ENCODE peak calls at places on chromosomes 12 and 14, in ten cellular contexts. T, P, S, G, E, Z, D, V, B and M are unnamed samples.

GRCh38 chr14:57212919-57213318 is 55.8 kb downstream of the EXOC5 start:
- DNase-seq in T (no peak), P (no peak), S (no peak), G (no peak), E (no peak), Z (no peak), D (no peak), V (no peak), B (no peak), M (peak)

GRCh38 chr14:57822081-57822480 is 43.8 kb downstream of the SLC35F4 start:
- DNase-seq in T (no peak), P (no peak), S (no peak), G (no peak), E (no peak), Z (no peak), D (no peak), V (no peak), B (no peak), M (no peak)

GRCh38 chr14:88985654-88986053 is 161.2 kb downstream of the TTC8 start:
- DNase-seq in T (no peak), P (no peak), S (no peak), G (no peak), E (no peak), Z (no peak), D (no peak), V (no peak), B (no peak), M (no peak)

GRCh38 chr14:31122098-31122611 is 85.4 kb downstream of the HECTD1 start:
- DNase-seq in T (no peak), P (no peak), S (no peak), G (no peak), E (no peak), Z (no peak), D (no peak), V (no peak), B (no peak), M (no peak)

GRCh38 chr14:92564361-92565039 is 50.9 kb downstream of the RIN3 start:
- DNase-seq in T (no peak), P (no peak), S (no peak), G (no peak), E (no peak), Z (no peak), D (no peak), V (no peak), B (no peak), M (no peak)

GRCh38 chr12:122228092-122228491 is 2.2 kb upstream of the DIABLO start:
- DNase-seq in T (no peak), P (no peak), S (no peak), G (no peak), E (no peak), Z (no peak), D (no peak), V (no peak), B (no peak), M (no peak)

GRCh38 chr12:98990648-98991047 is 345.6 kb downstream of the APAF1 start:
- DNase-seq in T (no peak), P (no peak), S (no peak), G (no peak), E (no peak), Z (no peak), D (no peak), V (no peak), B (no peak), M (no peak)

GRCh38 chr14:101755591-101756324 is 5.8 kb upstream of the PPP2R5C start:
- DNase-seq in T (no peak), P (no peak), S (no peak), G (no peak), E (peak), Z (no peak), D (no peak), V (no peak), B (no peak), M (no peak)

GRCh38 chr14:59215757-59216156 is 27.3 kb downstream of the DAAM1 start:
- DNase-seq in T (no peak), P (no peak), S (no peak), G (no peak), E (no peak), Z (no peak), D (peak), V (no peak), B (no peak), M (no peak)

GRCh38 chr14:24849471-24849870 is 200.5 kb downstream of the STXBP6 start:
- DNase-seq in T (no peak), P (no peak), S (no peak), G (no peak), E (no peak), Z (no peak), D (no peak), V (no peak), B (no peak), M (no peak)

GRCh38 chr12:98373982-98374381 is 141.4 kb upstream of the TMPO start:
- DNase-seq in T (no peak), P (no peak), S (no peak), G (no peak), E (no peak), Z (no peak), D (no peak), V (no peak), B (no peak), M (no peak)

GRCh38 chr12:131943876-131944275 is 5.9 kb upstream of the EP400 start:
- DNase-seq in T (no peak), P (no peak), S (no peak), G (peak), E (peak), Z (no peak), D (no peak), V (no peak), B (no peak), M (no peak)

GRCh38 chr14:68548194-68549056 is 244.4 kb downstream of the ZFP36L1 start:
- DNase-seq in T (no peak), P (peak), S (no peak), G (peak), E (peak), Z (no peak), D (no peak), V (peak), B (peak), M (no peak)
- TF ChIP-seq POLR2A in T (no peak), P (peak), S (no peak), G (no peak), E (no peak), Z (no peak), D (no peak), V (no peak), B (no peak), M (no peak)

DNA sequence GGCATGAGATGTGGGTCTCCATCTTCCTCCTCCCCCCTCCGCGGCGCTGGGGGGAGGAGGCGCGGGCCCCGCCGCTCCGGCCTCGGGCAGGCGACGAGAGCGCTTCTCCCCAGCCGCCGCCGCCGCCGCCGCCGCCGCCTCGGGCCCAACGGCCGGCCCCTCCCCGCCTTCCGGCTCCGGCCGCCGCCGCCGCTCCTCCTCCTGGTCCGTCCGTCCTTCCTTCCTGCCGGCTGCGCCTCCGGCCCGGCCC is 411 bp downstream of the FBXL14 start:
- DNase-seq in T (no peak), P (no peak), S (no peak), G (peak), E (no peak), Z (no peak), D (no peak), V (no peak), B (no peak), M (no peak)
- TF ChIP-seq POLR2A in T (peak), P (peak), S (no peak), G (no peak), E (no peak), Z (no peak), D (no peak), V (no peak), B (no peak), M (no peak)

GRCh38 chr12:101743242-101743641 is 4.0 kb upstream of the SYCP3 start:
- DNase-seq in T (no peak), P (no peak), S (no peak), G (no peak), E (no peak), Z (no peak), D (no peak), V (no peak), B (no peak), M (no peak)

GRCh38 chr12:101746661-101747060 is 7.4 kb upstream of the SYCP3 start:
- DNase-seq in T (no peak), P (no peak), S (no peak), G (no peak), E (no peak), Z (no peak), D (no peak), V (no peak), B (no peak), M (no peak)

GRCh38 chr12:101745481-101745880 is 6.2 kb upstream of the SYCP3 start:
- DNase-seq in T (no peak), P (no peak), S (no peak), G (no peak), E (no peak), Z (no peak), D (no peak), V (no peak), B (no peak), M (no peak)

GRCh38 chr12:101740980-101741379 is 1.7 kb upstream of the SYCP3 start:
- DNase-seq in T (no peak), P (no peak), S (no peak), G (no peak), E (no peak), Z (no peak), D (no peak), V (no peak), B (no peak), M (no peak)

GRCh38 chr12:101743724-101744472 is 4.6 kb upstream of the SYCP3 start:
- DNase-seq in T (no peak), P (no peak), S (no peak), G (no peak), E (no peak), Z (no peak), D (no peak), V (no peak), B (no peak), M (no peak)
- TF ChIP-seq POLR2A in T (no peak), P (no peak), S (no peak), G (no peak), E (no peak), Z (no peak), D (no peak), V (no peak), B (no peak), M (no peak)

GRCh38 chr12:120234643-120235368 is 30.7 kb downstream of the PXN start:
- DNase-seq in T (peak), P (peak), S (peak), G (peak), E (peak), Z (peak), D (peak), V (peak), B (peak), M (peak)
- TF ChIP-seq POLR2A in T (no peak), P (no peak), S (no peak), G (no peak), E (no peak), Z (no peak), D (no peak), V (no peak), B (no peak), M (no peak)

DNA sequence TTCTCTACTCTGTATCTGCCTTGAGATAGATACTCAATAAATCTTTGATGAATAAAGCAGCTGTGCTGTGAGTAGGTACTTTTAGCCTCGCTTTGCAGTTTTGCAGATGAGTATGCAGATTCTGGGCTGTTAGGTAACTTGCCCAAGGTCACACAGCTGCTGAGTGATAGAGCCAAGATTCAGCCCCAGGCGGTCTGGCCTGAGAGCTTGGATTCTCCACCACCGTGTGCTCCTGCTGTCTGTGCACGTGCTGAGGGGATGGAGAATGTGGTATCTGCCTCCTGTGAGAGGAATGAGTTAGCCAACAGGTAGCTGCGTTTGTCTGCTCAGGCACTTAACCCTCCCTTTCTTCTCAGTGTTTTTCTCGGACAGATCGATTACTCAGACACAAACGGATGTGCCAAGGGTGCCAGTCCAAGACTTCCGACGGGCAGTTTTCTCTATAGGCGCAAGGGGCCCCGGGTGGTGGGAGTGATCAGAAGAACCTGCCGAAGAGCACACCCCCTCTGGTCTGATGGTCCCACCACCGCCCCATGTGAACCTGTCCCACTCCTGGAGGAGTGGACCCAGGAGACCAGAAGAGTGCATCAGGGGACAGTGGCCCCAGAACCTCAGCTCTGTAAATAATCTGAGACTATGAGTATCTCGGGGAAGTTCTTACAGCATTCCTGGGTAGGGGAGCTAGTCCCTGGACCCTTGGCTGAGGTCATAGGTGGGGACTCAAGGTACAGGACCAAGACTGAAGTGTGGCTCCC is 6.6 kb upstream of the CSAD start:
- DNase-seq in T (no peak), P (peak), S (peak), G (no peak), E (no peak), Z (no peak), D (no peak), V (no peak), B (no peak), M (no peak)
- TF ChIP-seq POLR2A in T (no peak), P (no peak), S (no peak), G (no peak), E (no peak), Z (no peak), D (no peak), V (no peak), B (no peak), M (no peak)